ENCODE peak calls at places on chromosomes 6 and 20, in seven cellular contexts. H is natural killer cell, K is HCT116, Z is fibroblast of pulmonary artery, O is AG04450, G is AG10803, E is PC-3. T is an unnamed sample.

GRCh38 chr20:57908691-57909090 is 198.9 kb upstream of the PMEPA1 start:
- DNase-seq in E (no peak), O (no peak), H (no peak), Z (no peak), K (no peak), G (no peak), T (no peak)

GRCh38 chr6:166330612-166331011 is 11.7 kb downstream of the SFT2D1 start:
- DNase-seq in E (no peak), O (no peak), K (no peak), Z (peak; percentile 42), G (no peak), H (no peak), T (no peak)

GRCh38 chr20:47727170-47727880 is 58.0 kb downstream of the SULF2 start:
- DNase-seq in E (no peak), Z (no peak), G (no peak), K (no peak), O (no peak), H (peak; percentile 40), T (peak; percentile 75)

GRCh38 chr6:15417811-15418210 is 171.9 kb downstream of the JARID2 start:
- DNase-seq in Z (no peak), O (peak; percentile 23), E (peak; percentile 96), K (no peak), H (no peak), G (peak; percentile 34), T (no peak)

GRCh38 chr20:12847862-12848261 is 160.9 kb upstream of the SPTLC3 start:
- DNase-seq in G (peak; percentile 1), E (peak; percentile 44), O (no peak), K (no peak), H (no peak), Z (peak; percentile 7), T (no peak)

GRCh38 chr20:46784450-46785127 is 75.1 kb downstream of the SLC2A10 start:
- DNase-seq in G (peak; percentile 58), O (no peak), E (peak; percentile 32), Z (no peak), H (no peak), K (no peak), T (no peak)

GRCh38 chr6:45619994-45620471 is 242.3 kb upstream of the SUPT3H start:
- DNase-seq in Z (peak; percentile 23), O (no peak), E (no peak), G (peak; percentile 63), H (no peak), K (no peak), T (no peak)

GRCh38 chr6:34240329-34241248 is 3.9 kb downstream of the HMGA1 start:
- DNase-seq in K (no peak), Z (no peak), G (no peak), H (no peak), E (no peak), O (no peak), T (peak; percentile 6)

GRCh38 chr6:33288942-33289783 is at the start of the genes PFDN6 and WDR46:
- DNase-seq in Z (peak; percentile 90), O (peak; percentile 60), E (peak; percentile 88), G (peak; percentile 88), H (peak; percentile 78), K (peak; percentile 83), T (peak; percentile 92)

GRCh38 chr6:5394280-5394679 is 133.0 kb downstream of the FARS2 start:
- DNase-seq in K (no peak), H (no peak), G (no peak), Z (no peak), E (no peak), O (no peak), T (no peak)

GRCh38 chr6:38158762-38159350 is 339.3 kb downstream of the ZFAND3 start:
- DNase-seq in K (no peak), Z (no peak), G (no peak), O (no peak), H (no peak), E (no peak), T (no peak)

GRCh38 chr20:22623211-22623610 is 38.8 kb upstream of the FOXA2 start:
- DNase-seq in E (peak; percentile 50), Z (peak; percentile 8), H (no peak), K (peak; percentile 27), G (no peak), O (no peak), T (no peak)

GRCh38 chr6:128757961-128758360 is 125.0 kb upstream of the LAMA2 start:
- DNase-seq in H (no peak), O (no peak), G (no peak), E (no peak), Z (no peak), K (no peak), T (no peak)

GRCh38 chr6:113591896-113592827 is 265.0 kb upstream of the MARCKS start:
- DNase-seq in Z (peak; percentile 72), H (no peak), K (no peak), G (peak; percentile 38), O (no peak), E (no peak), T (no peak)

GRCh38 chr20:36219671-36220220 is 16.5 kb upstream of the AAR2 start:
- DNase-seq in H (no peak), K (no peak), Z (no peak), G (no peak), O (no peak), E (no peak), T (no peak)

GRCh38 chr20:62832212-62832922 is 15.5 kb downstream of the COL9A3 start:
- DNase-seq in O (no peak), E (peak; percentile 76), Z (no peak), G (no peak), H (no peak), K (peak; percentile 51), T (peak; percentile 74)
- TF ChIP-seq CTCF in O (no peak), E (no peak), Z (no peak), G (no peak), H (no peak), K (no peak), T (peak; percentile 3)

DNA sequence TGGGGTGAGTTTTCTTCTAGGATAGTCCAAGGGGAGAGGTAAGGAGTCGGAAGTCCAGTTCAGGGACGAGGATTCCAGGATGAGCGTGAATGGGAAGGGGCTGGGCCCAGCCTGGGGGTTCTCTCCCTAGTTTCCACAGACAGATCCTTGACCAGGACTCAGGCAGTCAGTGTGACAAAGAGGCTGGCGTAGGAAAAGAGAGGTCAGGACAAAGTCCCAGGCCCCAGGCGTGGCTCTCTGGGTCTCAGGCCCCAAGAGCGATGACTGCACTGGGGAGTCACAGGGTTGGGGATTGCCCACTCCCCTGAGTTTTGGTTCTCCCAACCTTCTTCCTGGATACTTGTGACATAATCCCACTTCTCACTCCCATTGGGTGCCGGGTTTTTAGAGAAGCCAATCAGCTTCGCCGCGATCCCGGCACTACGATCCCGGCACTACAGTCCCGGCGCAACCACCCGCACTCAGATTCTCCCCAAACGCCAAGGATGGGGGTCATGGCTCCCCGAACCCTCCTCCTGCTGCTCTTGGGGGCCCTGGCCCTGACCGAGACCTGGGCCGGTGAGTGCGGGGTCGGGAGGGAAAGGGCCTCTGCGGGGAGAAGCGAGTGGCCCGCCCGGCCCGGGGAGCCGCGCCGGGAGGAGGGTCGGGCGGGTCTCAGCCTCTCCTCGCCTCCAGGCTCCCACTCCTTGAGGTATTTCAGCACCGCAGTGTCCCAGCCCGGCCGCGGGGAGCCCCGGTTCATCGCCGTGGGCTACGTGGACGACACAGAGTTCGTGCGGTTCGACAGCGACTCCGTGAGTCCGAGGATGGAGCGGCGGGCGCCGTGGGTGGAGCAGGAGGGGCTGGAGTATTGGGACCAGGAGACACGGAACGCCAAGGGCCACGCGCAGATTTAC is 46.2 kb upstream of the TRIM26 start:
- DNase-seq in G (peak; percentile 72), E (peak; percentile 83), Z (peak; percentile 75), H (peak; percentile 51), O (peak; percentile 27), K (peak; percentile 40), T (peak; percentile 92)
- TF ChIP-seq CTCF in G (peak; percentile 41), E (no peak), Z (peak; percentile 41), H (no peak), O (peak; percentile 42), K (no peak), T (peak; percentile 42)

DNA sequence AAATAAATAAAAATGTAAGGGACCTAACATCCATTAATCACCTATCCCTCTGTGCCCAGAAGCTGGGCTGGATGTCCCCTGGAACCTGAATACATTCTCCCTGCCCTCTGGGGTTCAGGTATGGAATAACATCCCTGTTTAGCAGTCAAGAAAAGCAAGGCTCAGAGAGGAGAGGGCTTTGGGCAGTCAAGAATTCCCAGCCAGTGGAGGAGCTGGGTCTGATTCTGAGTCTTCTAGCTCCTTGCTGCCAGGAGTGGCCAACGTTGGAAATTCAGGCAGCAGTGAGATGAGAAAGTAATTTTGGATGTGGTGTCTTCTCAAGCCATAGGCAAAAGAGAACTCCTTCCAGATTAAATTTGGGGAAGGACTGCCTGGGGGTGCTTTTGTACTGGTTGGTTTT is 42.6 kb upstream of the ZNFX1 start:
- DNase-seq in O (no peak), G (peak; percentile 54), E (peak; percentile 72), H (no peak), K (peak; percentile 50), Z (peak; percentile 71), T (no peak)
- TF ChIP-seq CTCF in O (peak; percentile 53), G (peak; percentile 67), E (peak; percentile 66), H (no peak), K (peak; percentile 27), Z (peak; percentile 62), T (no peak)

GRCh38 chr6:159722655-159723054 is 4.7 kb upstream of the WTAP start:
- DNase-seq in Z (no peak), O (no peak), G (no peak), H (no peak), K (no peak), E (no peak), T (no peak)
- TF ChIP-seq CTCF in Z (no peak), O (no peak), G (no peak), H (no peak), K (no peak), E (no peak), T (no peak)

DNA sequence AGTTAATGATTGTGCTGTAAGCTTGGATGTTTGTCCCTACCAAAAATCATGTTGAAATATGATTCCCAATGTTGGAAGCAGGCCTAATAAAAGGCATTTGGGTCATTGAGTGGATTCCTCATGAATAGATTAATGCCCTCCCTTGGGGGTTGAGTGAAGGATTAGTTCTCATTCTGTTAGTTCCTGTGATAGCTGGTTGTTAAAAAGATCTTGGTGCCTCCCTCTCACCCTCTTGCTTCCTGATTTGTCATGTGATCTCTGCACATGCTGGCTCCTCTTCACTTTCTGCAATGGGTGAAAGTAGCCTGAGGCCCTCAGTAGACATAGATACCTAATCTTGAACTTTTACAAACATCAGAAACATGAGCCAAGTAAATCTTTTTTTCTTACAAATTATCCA is 115.6 kb upstream of the HCRTR2 start:
- DNase-seq in H (no peak), Z (no peak), G (no peak), E (no peak), O (no peak), K (no peak), T (no peak)
- TF ChIP-seq CTCF in H (no peak), Z (no peak), G (no peak), E (no peak), O (no peak), K (no peak), T (no peak)